ENCODE peak calls at places on chromosomes 7 and 10, in four cellular contexts. V, E, O and G are unnamed samples. For H3K4me1, the result is how much of the 10 kb centered on the place peaks cover.

GRCh38 chr10:34462993-34463392 is 352.1 kb downstream of the PARD3 start:
- DNase-seq in O (no peak), E (no peak), V (no peak), G (no peak)

GRCh38 chr7:144656960-144657359 is 178.9 kb downstream of the TPK1 start:
- DNase-seq in O (no peak), V (no peak), E (no peak), G (no peak)

GRCh38 chr10:14302035-14302434 is 28.7 kb downstream of the FRMD4A start:
- DNase-seq in V (no peak), O (peak), E (no peak), G (no peak)

GRCh38 chr7:43639858-43640491 is 57.1 kb downstream of the STK17A start:
- DNase-seq in E (peak), O (no peak), V (no peak), G (peak)

GRCh38 chr7:19715499-19715898 is 6.7 kb upstream of the POLR1F start:
- DNase-seq in V (no peak), O (no peak), E (no peak), G (no peak)

GRCh38 chr10:132592790-132593788 is 55.5 kb downstream of the INPP5A start:
- DNase-seq in E (no peak), O (no peak), V (peak), G (no peak)

GRCh38 chr10:75353183-75353582 is 48.4 kb downstream of the ZNF503 start:
- DNase-seq in O (no peak), E (no peak), V (no peak), G (no peak)

GRCh38 chr7:479115-479947 is 40.3 kb downstream of the PDGFA start:
- DNase-seq in V (no peak), O (no peak), E (no peak), G (no peak)

GRCh38 chr10:28965937-28966336 is 288.6 kb downstream of the BAMBI start:
- DNase-seq in V (no peak), E (no peak), O (no peak), G (no peak)

GRCh38 chr10:43284341-43284910 is 17.6 kb upstream of the RASGEF1A start:
- DNase-seq in V (no peak), O (peak), E (no peak), G (no peak)

GRCh38 chr7:16774986-16775385 is 21.4 kb downstream of the TSPAN13 start:
- DNase-seq in E (no peak), V (no peak), O (no peak), G (no peak)

GRCh38 chr7:48964074-48964473 is 39.7 kb downstream of the CDC14C start:
- DNase-seq in V (no peak), O (no peak), E (no peak), G (no peak)

GRCh38 chr7:129843365-129843898 is 109.3 kb downstream of the UBE2H start:
- DNase-seq in E (no peak), O (no peak), V (no peak), G (no peak)

GRCh38 chr10:68135362-68135761 is 26.1 kb downstream of the MYPN start:
- DNase-seq in O (no peak), E (no peak), V (no peak), G (no peak)

GRCh38 chr7:42373285-42373684 is 136.3 kb upstream of the GLI3 start:
- DNase-seq in O (no peak), E (no peak), V (no peak), G (no peak)

GRCh38 chr7:18570890-18571478 is 75.4 kb downstream of the HDAC9 start:
- DNase-seq in E (peak), V (no peak), O (no peak), G (peak)

GRCh38 chr10:12107781-12108180 is 21.7 kb upstream of the SEC61A2 start:
- DNase-seq in E (no peak), O (no peak), V (no peak), G (no peak)

GRCh38 chr10:77286851-77287250 is 350.8 kb downstream of the KCNMA1 start:
- DNase-seq in O (no peak), V (no peak), E (no peak), G (no peak)

GRCh38 chr10:5776881-5777197 is 36.4 kb downstream of the GDI2 start:
- DNase-seq in V (no peak), O (no peak), E (no peak), G (no peak)

GRCh38 chr7:158432369-158433270 is 155.0 kb downstream of the PTPRN2 start:
- DNase-seq in E (peak), O (no peak), V (no peak), G (peak)

GRCh38 chr7:1651897-1652296 is 18.2 kb upstream of the ELFN1 start:
- DNase-seq in E (no peak), V (no peak), O (no peak), G (no peak)

GRCh38 chr10:44759122-44759521 is 152.0 kb upstream of the TMEM72 start:
- DNase-seq in V (no peak), O (no peak), E (no peak), G (no peak)

GRCh38 chr10:35213699-35214098 is 87.1 kb downstream of the CREM start:
- DNase-seq in E (no peak), V (no peak), O (no peak), G (no peak)

GRCh38 chr10:132827861-132828539 is 42.1 kb upstream of the NKX6-2 start:
- DNase-seq in V (no peak), E (no peak), O (no peak), G (no peak)

GRCh38 chr10:133385214-133385613 is 6.2 kb downstream of the PAOX start:
- DNase-seq in O (no peak), V (no peak), E (no peak), G (no peak)

GRCh38 chr7:1290262-1291039 is 57.8 kb downstream of the UNCX start:
- DNase-seq in E (no peak), O (no peak), V (no peak), G (no peak)

GRCh38 chr7:128164061-128164954 is 76.8 kb upstream of the LEP start:
- DNase-seq in V (no peak), E (no peak), O (no peak), G (peak)

GRCh38 chr10:97686962-97687784 is at the start of gene AVPI1:
- DNase-seq in E (peak), O (peak), V (peak), G (peak)

GRCh38 chr7:138916731-138917130 is 64.5 kb downstream of the KIAA1549 start:
- DNase-seq in O (no peak), E (no peak), V (no peak), G (no peak)
- TF ChIP-seq ESRRA in O (no peak), E (no peak), V (no peak), G (no peak)

GRCh38 chr10:124533266-124533665 is 71.6 kb downstream of the LHPP start:
- DNase-seq in V (no peak), E (no peak), O (no peak), G (no peak)

GRCh38 chr10:124535731-124536495 is 74.3 kb downstream of the LHPP start:
- DNase-seq in V (no peak), O (no peak), E (no peak), G (no peak)

GRCh38 chr10:124536496-124537050 is 75.0 kb downstream of the LHPP start:
- DNase-seq in E (no peak), O (no peak), V (no peak), G (no peak)

GRCh38 chr10:124534231-124534798 is 72.7 kb downstream of the LHPP start:
- DNase-seq in E (no peak), V (no peak), O (peak), G (no peak)

GRCh38 chr10:124534821-124535601 is 73.4 kb downstream of the LHPP start:
- DNase-seq in E (no peak), V (no peak), O (no peak), G (no peak)
- H3K4me1 ChIP-seq in E (under half), V (under half), O (under half), G (under half)

DNA sequence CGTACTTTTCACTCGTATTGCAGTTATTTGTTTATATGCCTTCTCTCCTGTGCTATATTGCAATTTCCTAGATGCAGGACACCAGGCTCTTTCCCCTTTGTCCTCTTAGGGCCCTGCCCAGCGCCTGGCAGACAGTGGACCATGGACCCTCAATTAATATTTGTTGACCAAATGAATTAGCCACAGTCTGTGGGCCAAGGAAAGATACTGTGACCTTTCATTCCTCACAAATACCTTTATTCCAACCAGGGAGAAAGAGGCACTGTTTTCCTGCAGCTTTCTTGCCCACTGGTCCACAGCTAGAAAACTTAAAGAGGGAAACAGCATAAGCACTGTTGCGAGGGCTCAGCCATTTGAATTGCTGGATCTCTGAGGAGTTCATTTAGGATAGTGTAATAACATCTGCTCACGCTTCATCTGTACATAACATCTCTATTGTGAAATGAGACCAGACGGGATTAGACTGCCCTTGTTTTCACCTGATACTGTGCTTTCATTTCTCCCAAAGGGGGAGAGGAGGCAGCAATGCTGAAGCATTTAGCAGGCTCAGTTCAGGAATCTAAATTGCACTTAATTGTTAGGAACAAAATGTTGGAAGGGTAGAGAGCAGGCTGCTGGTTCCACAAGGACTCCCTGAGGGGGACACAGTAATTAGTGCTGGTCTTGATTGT is 46.7 kb downstream of the TNS3 start:
- DNase-seq in V (no peak), O (no peak), E (peak), G (no peak)
- TF ChIP-seq ESRRA in V (no peak), O (no peak), E (no peak), G (no peak)

DNA sequence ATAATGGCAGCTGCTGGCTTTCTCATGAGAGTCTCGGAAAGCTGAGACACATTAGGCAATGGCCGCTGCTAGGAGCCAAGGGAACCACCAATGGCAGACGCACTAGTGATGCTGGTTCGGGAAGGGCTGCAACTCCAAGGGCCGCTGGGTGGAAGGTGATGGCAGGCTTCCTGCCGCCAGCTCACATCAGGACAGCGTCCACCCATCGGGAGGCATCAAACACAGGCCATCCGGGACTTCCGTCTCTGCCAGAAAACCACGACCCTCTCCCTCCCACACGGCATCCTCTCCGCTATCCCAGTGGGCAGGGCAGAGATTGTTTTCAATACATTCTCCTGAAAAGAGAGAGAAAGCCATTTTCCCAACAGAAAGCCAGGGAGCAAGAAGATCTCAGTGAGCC is 27.5 kb upstream of the EGFR start:
- DNase-seq in O (no peak), V (no peak), E (no peak), G (no peak)
- H3K4me1 ChIP-seq in O (under half), V (under half), E (under half), G (half or more)

GRCh38 chr7:31816810-31817209 is 129.8 kb downstream of the PPP1R17 start:
- DNase-seq in V (no peak), E (no peak), O (no peak), G (no peak)

GRCh38 chr7:31814187-31814586 is 127.2 kb downstream of the PPP1R17 start:
- DNase-seq in V (no peak), O (peak), E (peak), G (peak)

GRCh38 chr7:31815796-31816195 is 128.8 kb downstream of the PPP1R17 start:
- DNase-seq in O (no peak), E (no peak), V (no peak), G (no peak)

GRCh38 chr7:31811650-31812461 is 124.8 kb downstream of the PPP1R17 start:
- DNase-seq in O (no peak), V (peak), E (no peak), G (no peak)
- TF ChIP-seq ESRRA in O (no peak), V (no peak), E (no peak), G (no peak)

GRCh38 chr7:116547347-116547746 is 22.5 kb downstream of the CAV1 start:
- DNase-seq in O (no peak), E (no peak), V (no peak), G (no peak)
- H3K4me1 ChIP-seq in O (under half), E (under half), V (under half), G (under half)

DNA sequence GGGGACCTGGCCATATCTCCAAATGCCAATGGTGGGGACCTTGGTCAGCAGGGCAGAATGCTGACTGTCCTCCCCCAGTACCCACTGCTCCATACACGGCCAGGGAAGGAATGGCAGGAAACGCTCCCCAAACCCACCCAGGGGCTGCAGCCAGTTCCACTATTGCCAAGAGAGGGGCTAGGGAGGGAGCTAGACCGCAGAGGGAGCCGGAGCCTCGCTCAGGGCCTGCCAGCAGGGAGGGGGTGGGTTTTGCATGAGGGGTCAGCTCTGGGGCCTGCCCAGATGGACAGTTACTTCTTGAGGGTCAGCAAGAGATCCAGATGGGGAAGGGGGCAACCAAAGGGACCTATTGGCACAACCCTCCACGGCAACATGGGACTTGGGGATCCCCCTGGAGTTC is 12.8 kb downstream of the FGF8 start:
- DNase-seq in E (no peak), O (no peak), V (no peak), G (no peak)
- TF ChIP-seq ESRRA in E (no peak), O (no peak), V (no peak), G (no peak)

GRCh38 chr7:131583430-131583829 is 27.0 kb upstream of the PODXL start:
- DNase-seq in E (no peak), V (no peak), O (no peak), G (no peak)
- H3K4me1 ChIP-seq in E (under half), V (under half), O (under half), G (under half)